ENCODE peak calls at places on chromosomes 5 and 9, in four cellular contexts. O, D, V and B are unnamed samples.

GRCh38 chr5:610744-611730 is 1.1 kb upstream of the CEP72 start:
- DNase-seq in D (no peak), O (no peak), V (no peak), B (no peak)

GRCh38 chr5:1669276-1670155 is 130.1 kb downstream of the MRPL36 start:
- DNase-seq in V (no peak), D (no peak), O (no peak), B (no peak)

GRCh38 chr5:167582916-167583315 is 708.5 kb upstream of the WWC1 start:
- DNase-seq in D (no peak), O (no peak), V (peak), B (no peak)

GRCh38 chr5:110623875-110624274 is 102.6 kb downstream of the TMEM232 start:
- DNase-seq in D (no peak), O (no peak), V (peak), B (no peak)

GRCh38 chr5:126754609-126755008 is 22.3 kb upstream of the LMNB1 start:
- DNase-seq in O (no peak), V (no peak), D (no peak), B (no peak)

GRCh38 chr5:110665184-110665726 is 61.2 kb downstream of the TMEM232 start:
- DNase-seq in V (no peak), D (no peak), O (no peak), B (no peak)

GRCh38 chr5:127909078-127909477 is 174.5 kb upstream of the SLC12A2 start:
- DNase-seq in V (peak), D (peak), O (peak), B (peak)

GRCh38 chr5:57692582-57693487 is 210.2 kb upstream of the ACTBL2 start:
- DNase-seq in V (peak), D (peak), O (peak), B (no peak)

GRCh38 chr5:127705120-127705892 is 2.1 kb downstream of the CCDC192 start:
- DNase-seq in V (peak), D (peak), O (no peak), B (no peak)

GRCh38 chr5:16033196-16033925 is 146.2 kb downstream of the MARCHF11 start:
- DNase-seq in V (no peak), D (no peak), O (no peak), B (no peak)

GRCh38 chr5:79924936-79925893 is 65.8 kb downstream of the MTX3 start:
- DNase-seq in O (no peak), D (no peak), V (peak), B (no peak)

GRCh38 chr9:26856413-26857032 is 36.1 kb downstream of the CAAP1 start:
- DNase-seq in D (peak), V (peak), O (peak), B (peak)

GRCh38 chr5:149799119-149799623 is 69.1 kb downstream of the PPARGC1B start:
- DNase-seq in D (peak), V (peak), O (peak), B (peak)

GRCh38 chr9:34084562-34084961 is 35.9 kb upstream of the UBAP2 start:
- DNase-seq in V (no peak), D (no peak), O (no peak), B (no peak)

GRCh38 chr5:151020304-151021031 is at the start of gene GPX3:
- DNase-seq in V (peak), O (peak), D (peak), B (peak)

GRCh38 chr9:79968533-79968932 is 396.8 kb downstream of the TLE4 start:
- DNase-seq in V (no peak), O (no peak), D (no peak), B (no peak)

GRCh38 chr5:140925806-140926205 is 293 bp upstream of the PCDHAC1 start:
- DNase-seq in V (no peak), D (no peak), O (no peak), B (no peak)

GRCh38 chr5:66993882-66994281 is 202.7 kb downstream of the CD180 start:
- DNase-seq in O (peak), D (no peak), V (no peak), B (no peak)

GRCh38 chr5:170266570-170267379 is 30.8 kb downstream of the LCP2 start:
- DNase-seq in D (no peak), V (no peak), O (no peak), B (no peak)

GRCh38 chr5:32413466-32414263 is 30.9 kb downstream of the ZFR start:
- DNase-seq in O (no peak), V (no peak), D (no peak), B (no peak)

DNA sequence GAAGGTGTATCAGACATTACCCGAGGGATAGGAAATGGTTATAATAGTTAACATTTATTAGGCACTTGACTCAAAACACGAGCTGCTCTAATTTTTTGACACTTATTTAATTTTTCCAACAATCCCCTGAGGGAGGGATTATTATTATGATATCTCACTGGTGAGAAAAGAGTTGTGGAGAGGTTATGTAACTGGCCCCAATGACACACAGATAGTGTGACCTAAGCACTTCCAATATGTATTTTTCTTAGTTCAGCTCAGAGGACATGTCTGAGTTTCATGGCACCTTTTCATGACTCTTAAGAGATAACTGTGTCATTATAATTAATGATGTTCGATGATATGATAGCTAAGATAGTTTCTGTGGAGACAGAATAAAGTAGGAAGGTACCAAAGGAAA is 86.9 kb downstream of the PTCD2 start:
- DNase-seq in O (no peak), D (no peak), V (no peak), B (no peak)
- TF ChIP-seq RFX5 in O (no peak), D (no peak), V (no peak), B (no peak)

DNA sequence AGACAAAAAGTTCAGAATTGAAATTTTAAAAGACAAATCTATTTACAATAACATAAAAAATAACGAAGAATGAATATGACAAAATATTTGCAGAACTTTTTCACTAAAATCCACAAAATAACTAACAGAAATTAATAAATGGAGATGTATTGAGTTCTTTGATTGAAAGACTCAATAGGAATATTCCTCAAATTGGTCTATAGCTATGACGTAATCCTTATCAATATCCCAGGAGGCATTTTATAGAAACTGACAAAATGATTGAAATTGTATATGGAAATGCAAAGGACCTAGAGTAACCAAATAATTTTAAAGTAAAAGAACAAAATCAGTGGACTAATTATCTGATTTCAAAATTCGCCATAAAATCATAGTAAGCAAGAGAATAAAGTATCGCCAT is 328.7 kb downstream of the MED10 start:
- DNase-seq in O (no peak), V (no peak), D (no peak), B (no peak)
- TF ChIP-seq SMC3 in O (no peak), V (no peak), D (no peak), B (no peak)

GRCh38 chr5:56327810-56328209 is 94.7 kb upstream of the ANKRD55 start:
- DNase-seq in O (no peak), D (no peak), V (no peak), B (no peak)
- TF ChIP-seq RFX5 in O (no peak), D (no peak), V (no peak), B (no peak)

DNA sequence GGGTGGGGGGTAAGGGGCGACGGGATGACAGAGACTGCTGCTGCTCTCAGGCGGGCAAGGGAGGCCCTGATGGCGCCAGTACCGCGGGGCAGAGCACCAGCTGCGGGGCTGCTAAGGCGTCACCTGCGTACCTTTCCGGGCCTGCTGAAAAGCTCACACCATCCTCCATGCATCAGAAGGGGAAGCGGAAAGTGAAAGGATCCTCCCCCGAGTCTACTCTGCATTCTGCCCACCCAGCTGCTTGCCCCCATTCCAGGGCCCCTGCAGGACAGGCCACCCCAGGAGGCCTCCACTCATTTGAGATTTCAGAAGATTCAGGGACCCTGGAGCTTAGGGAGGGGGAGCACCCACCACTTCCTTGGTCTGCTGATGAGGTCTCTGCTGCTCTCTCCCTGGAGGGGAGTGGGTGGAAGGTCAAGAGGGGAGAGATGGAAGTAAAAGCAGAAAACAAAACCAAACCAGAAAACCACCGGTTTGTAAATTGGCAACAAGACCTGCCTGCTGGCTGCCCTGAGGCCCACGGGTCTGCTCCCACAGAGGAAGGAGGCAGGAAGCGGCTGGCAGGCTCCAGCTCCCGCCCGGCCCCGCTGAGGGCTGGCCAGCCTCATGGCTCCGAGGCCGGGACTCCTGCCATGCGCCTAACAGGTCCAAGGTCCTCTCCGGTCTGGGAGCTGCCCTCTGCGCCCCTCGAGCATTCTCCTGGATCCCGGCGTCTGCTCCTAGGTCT is 33.6 kb downstream of the PRRT1B start:
- DNase-seq in D (no peak), V (no peak), O (no peak), B (peak)
- TF ChIP-seq SMC3 in D (no peak), V (no peak), O (no peak), B (no peak)

GRCh38 chr5:138033916-138034315 is 1.0 kb upstream of the FAM13B start:
- DNase-seq in O (no peak), V (peak), D (no peak), B (no peak)

GRCh38 chr5:138033275-138033808 is 463 bp upstream of the FAM13B start:
- DNase-seq in D (no peak), O (no peak), V (no peak), B (no peak)

GRCh38 chr5:138037271-138037670 is 4.4 kb upstream of the FAM13B start:
- DNase-seq in V (no peak), O (no peak), D (no peak), B (no peak)

GRCh38 chr5:138037907-138038633 is 5.2 kb upstream of the FAM13B start:
- DNase-seq in O (no peak), V (no peak), D (no peak), B (no peak)

DNA sequence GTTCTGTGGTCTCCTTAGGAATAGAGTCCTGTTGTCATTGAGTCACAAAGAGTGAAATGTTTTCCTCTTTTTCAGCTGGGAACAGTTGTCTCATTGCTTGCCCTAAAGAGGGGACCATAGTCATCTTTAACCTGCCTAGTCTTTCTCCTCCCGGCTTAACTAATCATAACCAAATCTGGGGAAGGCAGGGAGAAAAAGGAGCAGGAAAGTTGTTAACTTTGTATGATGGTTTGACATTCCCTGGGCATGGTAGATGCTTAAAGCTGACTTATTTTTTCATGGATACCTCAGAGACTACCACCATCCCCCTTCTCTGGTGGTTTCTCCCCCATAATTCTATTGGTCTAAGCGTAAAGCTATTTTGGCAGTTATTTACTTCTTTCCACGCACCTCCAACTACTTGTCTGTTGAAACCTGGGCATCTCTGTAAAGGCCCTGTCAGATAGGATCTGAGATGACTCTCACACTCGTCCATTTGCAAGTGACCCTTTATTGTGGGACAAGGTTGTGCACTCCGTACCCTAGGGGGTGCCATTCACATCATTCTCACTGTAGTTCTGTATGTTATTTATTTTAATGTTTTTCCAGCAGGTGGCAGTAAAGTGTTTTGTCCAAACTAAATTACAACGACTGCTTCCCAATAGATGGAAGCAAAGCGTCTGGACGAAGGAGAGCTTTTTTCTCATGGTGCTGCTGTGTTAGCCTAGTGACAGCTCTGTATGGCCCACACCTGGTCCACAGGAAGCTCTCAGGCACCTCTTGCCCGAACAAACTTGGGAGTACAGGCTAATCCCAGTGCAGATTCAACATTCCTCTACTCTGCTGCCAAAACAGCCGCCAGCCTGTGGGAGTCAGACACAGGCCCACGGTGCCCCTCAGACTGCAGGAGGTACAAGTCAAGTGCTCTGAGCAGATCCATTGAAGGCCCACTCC is 3.0 kb upstream of the FAM13B start:
- DNase-seq in D (peak), V (peak), O (peak), B (peak)
- TF ChIP-seq RFX5 in D (no peak), V (no peak), O (no peak), B (peak)

GRCh38 chr9:130002320-130002719 is 40.7 kb downstream of the FNBP1 start:
- DNase-seq in V (no peak), O (no peak), D (no peak), B (no peak)

GRCh38 chr9:130001185-130001584 is 41.8 kb downstream of the FNBP1 start:
- DNase-seq in V (no peak), O (no peak), D (no peak), B (no peak)

GRCh38 chr9:129999123-129999510 is 43.9 kb downstream of the FNBP1 start:
- DNase-seq in D (no peak), V (no peak), O (no peak), B (no peak)

GRCh38 chr9:130008577-130008976 is 34.4 kb downstream of the FNBP1 start:
- DNase-seq in V (no peak), O (peak), D (no peak), B (no peak)

DNA sequence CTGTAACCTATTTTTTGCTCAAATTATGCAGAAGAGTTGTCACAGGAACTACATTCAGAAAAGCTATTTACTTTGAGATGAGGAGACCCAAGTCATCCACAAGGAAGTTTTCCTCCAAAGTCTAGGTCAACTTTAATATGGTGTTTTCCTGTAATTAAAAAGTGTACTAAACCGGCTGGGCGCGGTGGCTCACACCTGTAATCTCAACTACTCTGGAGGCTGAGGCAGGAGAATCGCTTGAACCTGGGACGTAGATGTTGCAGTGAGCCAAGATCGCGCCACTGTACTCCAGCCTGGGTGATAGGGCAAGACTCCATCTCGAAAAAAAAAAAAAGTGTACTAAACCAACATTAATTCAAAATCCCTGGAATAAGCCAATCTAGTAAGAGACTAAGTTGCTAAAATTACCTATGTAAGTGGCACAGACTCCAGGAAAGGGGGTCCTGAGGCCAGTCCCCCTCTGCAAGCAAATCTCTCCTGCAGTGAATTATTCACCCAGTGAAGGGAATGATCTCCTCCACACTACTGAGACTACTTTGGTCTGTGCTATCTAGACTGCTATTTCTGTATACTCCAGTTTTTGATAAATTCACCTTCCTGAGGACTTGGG is 38.9 kb downstream of the FNBP1 start:
- DNase-seq in D (no peak), V (no peak), O (no peak), B (no peak)
- TF ChIP-seq SMC3 in D (no peak), V (no peak), O (no peak), B (no peak)